ENCODE peak calls at places on chromosome 21, in seven cellular contexts. S is RWPE1, T is prostate gland, G is foreskin fibroblast, Q is GM10248, O is AG04449, V is AG09309. Y is an unnamed sample.
A peak's percentile ranks its signal among the peaks of the same experiment; 100 is the strongest.

GRCh38 chr21:39891111-39891510 is 23.9 kb downstream of the PCP4 start:
- DNase-seq in O (no peak), G (no peak), Q (no peak), S (no peak), V (no peak), T (no peak), Y (no peak)

GRCh38 chr21:37903396-37903795 is 12.9 kb downstream of the KCNJ6 start:
- DNase-seq in S (no peak), T (no peak), G (no peak), Q (no peak), O (no peak), V (no peak), Y (no peak)

GRCh38 chr21:15804247-15804985 is 74.6 kb downstream of the USP25 start:
- DNase-seq in Q (no peak), V (no peak), T (no peak), O (no peak), G (no peak), S (no peak), Y (no peak)

GRCh38 chr21:28608646-28609045 is 384.0 kb downstream of the LTN1 start:
- DNase-seq in Q (no peak), S (no peak), T (no peak), V (no peak), G (no peak), O (no peak), Y (no peak)

GRCh38 chr21:24514081-24514733 is 1093.1 kb downstream of the MRPL39 start:
- DNase-seq in G (no peak), O (no peak), S (no peak), V (no peak), T (no peak), Q (no peak), Y (no peak)

GRCh38 chr21:33686386-33686785 is 44.1 kb downstream of the ITSN1 start:
- DNase-seq in S (no peak), T (no peak), O (no peak), Q (no peak), V (no peak), G (no peak), Y (no peak)

GRCh38 chr21:22352088-22352487 is 1353.9 kb downstream of the NCAM2 start:
- DNase-seq in V (no peak), O (no peak), T (no peak), Q (no peak), S (no peak), G (no peak), Y (no peak)

GRCh38 chr21:41681336-41681801 is 85.5 kb downstream of the RIPK4 start:
- DNase-seq in G (no peak), V (no peak), Q (no peak), T (peak; percentile 93), O (no peak), S (no peak), Y (no peak)

GRCh38 chr21:16071082-16071481 is 341.3 kb downstream of the USP25 start:
- DNase-seq in S (no peak), G (no peak), V (no peak), Q (no peak), T (peak; percentile 32), O (no peak), Y (no peak)

GRCh38 chr21:16180613-16181012 is 450.8 kb downstream of the USP25 start:
- DNase-seq in Q (no peak), G (no peak), S (no peak), O (no peak), T (no peak), V (no peak), Y (no peak)

GRCh38 chr21:28239345-28239744 is 753.3 kb downstream of the LTN1 start:
- DNase-seq in Q (no peak), O (no peak), S (no peak), G (no peak), T (no peak), V (no peak), Y (no peak)

GRCh38 chr21:39088831-39089380 is 94.3 kb downstream of the PSMG1 start:
- DNase-seq in V (no peak), O (no peak), G (peak; percentile 49), S (peak; percentile 52), T (no peak), Q (no peak), Y (no peak)

GRCh38 chr21:45972353-45972715 is 9.2 kb upstream of the COL6A1 start:
- DNase-seq in G (no peak), Q (no peak), S (no peak), O (no peak), V (no peak), T (no peak), Y (peak; percentile 73)

GRCh38 chr21:45972716-45973474 is 8.7 kb upstream of the COL6A1 start:
- DNase-seq in S (no peak), T (no peak), O (no peak), G (peak; percentile 90), V (no peak), Q (no peak), Y (peak; percentile 79)

GRCh38 chr21:45971487-45972352 is 9.8 kb upstream of the COL6A1 start:
- DNase-seq in Q (no peak), S (no peak), O (no peak), V (no peak), G (peak; percentile 98), T (no peak), Y (peak; percentile 69)

GRCh38 chr21:45969921-45970673 is 11.5 kb upstream of the COL6A1 start:
- DNase-seq in T (no peak), Q (no peak), S (no peak), O (no peak), V (no peak), G (no peak), Y (no peak)

DNA sequence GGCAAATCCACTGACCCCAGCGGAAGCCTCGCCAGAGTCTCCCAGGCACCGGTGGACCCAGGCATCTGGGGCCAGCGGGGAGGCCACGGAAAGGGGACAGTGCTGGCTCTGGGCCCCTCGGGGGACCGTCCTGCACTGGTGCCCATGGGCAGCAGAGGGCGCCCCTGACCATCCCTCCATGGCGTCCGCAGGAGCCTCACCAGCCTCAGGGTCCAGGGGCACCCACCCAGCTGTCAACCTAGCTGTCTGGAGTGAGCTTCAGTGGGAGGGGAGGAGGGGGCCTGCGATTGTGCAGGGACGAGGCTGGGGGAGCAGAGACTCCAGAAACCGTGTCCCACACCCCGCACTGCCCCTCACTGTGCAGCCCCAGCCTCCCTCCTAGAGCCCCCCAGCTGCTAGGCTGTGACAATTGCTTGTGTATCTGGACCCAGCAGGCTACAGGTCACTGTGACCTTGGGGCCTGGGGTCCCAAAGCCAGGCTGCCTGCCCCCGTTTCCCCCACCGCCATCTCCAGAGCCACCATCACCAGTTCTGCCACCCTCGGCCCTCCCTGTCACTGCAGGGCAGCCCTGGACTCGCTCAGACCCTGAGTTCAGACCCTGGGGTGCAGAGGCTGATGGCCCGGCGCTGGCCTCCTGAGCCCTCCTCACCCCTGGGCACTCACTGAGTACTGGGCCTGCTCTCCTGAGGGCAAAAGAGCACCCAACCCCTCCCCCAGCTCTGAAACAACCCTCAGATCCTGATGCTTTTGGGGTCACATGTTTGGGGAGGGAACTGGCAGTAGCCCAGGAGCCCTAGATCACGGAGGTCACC is 10.7 kb upstream of the COL6A1 start:
- DNase-seq in O (no peak), Q (peak; percentile 74), G (no peak), T (no peak), S (peak; percentile 41), V (no peak), Y (peak; percentile 79)
- TF ChIP-seq CTCF in O (peak; percentile 99), Q (peak; percentile 82), G (peak; percentile 83), T (peak; percentile 65), S (peak; percentile 92), V (peak; percentile 92), Y (peak; percentile 95)

GRCh38 chr21:42758721-42759593 is 105.5 kb downstream of the PDE9A start:
- DNase-seq in O (no peak), G (no peak), V (no peak), S (no peak), T (no peak), Q (no peak), Y (no peak)
- TF ChIP-seq CTCF in O (no peak), G (no peak), V (no peak), S (no peak), T (no peak), Q (no peak), Y (no peak)

DNA sequence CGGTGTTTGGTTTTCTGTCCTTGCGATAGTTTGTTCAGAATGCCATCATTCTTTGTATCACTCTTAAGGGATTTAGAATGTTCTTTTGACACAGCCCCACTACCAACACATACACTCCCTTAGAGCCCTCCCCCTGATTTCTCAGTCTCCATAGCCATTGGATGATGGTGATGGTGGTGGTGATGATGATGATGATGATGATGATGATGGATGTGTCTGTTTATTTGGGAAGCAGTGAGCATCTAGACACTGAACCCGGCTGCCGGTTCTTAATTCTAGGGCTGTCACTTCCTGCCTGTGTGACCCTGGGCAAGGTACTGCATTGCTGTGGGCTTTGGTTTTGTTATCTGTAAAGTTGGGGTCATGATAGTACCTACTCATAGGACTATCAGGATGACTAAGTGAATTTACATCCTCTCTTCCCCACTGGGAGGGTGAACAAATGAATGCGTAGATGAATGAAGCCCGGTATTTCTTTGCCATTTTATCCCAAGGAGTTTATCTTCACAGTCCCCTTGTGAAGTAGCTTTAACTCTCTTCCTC is 100.7 kb downstream of the HUNK start:
- DNase-seq in O (no peak), V (no peak), Q (no peak), S (no peak), T (no peak), G (no peak), Y (no peak)
- TF ChIP-seq CTCF in O (no peak), V (no peak), Q (no peak), S (no peak), T (no peak), G (no peak), Y (no peak)

DNA sequence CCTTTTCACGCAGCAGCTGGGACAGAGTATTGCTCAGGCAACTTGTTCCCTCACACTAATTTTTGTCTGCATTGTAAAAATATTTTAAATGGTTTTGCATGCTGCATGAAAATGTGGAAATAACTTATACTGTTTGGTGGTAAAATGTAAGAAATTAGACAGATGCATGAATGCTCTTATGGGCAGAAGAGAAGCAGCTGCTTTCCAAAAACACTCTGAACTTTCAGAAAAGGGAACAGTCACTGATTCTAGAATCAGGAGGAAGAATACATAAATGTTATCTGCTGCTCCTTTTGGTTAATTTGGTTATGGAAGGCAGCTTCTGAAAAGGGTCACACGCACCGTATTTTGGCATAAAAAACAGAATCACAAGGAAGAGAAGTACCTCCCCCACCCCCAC is 87.0 kb upstream of the RUNX1 start:
- DNase-seq in Q (no peak), O (no peak), T (no peak), G (no peak), V (no peak), S (no peak), Y (no peak)
- TF ChIP-seq CTCF in Q (no peak), O (no peak), T (no peak), G (no peak), V (no peak), S (no peak), Y (no peak)

Y was measured in type B pancreatic cell.